ENCODE peak calls at places on chromosomes 13 and 19, in eight cellular contexts. One of them, this sample, is unnamed.

GRCh38 chr19:2803486-2804155 is 16.0 kb upstream of the ZNF554 start:
- ATAC-seq in RWPE2: no peak
- ATAC-seq in natural killer cell: no peak
- ATAC-seq in stimulated activated naive CD8-positive, alpha-beta T cell treated with anti-CD3 and anti-CD28 coated beads, Interleukin-15, Interleukin-2, amounts not matched to agents 100 U/mL and 50 U/mL, for 24 hours: peak; percentile 35
- ATAC-seq in B cell: no peak
- ATAC-seq in psoas muscle: no peak
- ATAC-seq in lower lobe of right lung: no peak
- ATAC-seq in naive thymus-derived CD8-positive, alpha-beta T cell: no peak
- ATAC-seq in this sample: no peak

GRCh38 chr19:917323-918151 is at the start of gene KISS1R:
- ATAC-seq in RWPE2: no peak
- ATAC-seq in natural killer cell: peak; percentile 35
- ATAC-seq in stimulated activated naive CD8-positive, alpha-beta T cell treated with anti-CD3 and anti-CD28 coated beads, Interleukin-15, Interleukin-2, amounts not matched to agents 100 U/mL and 50 U/mL, for 24 hours: peak; percentile 10
- ATAC-seq in B cell: peak; percentile 36
- ATAC-seq in psoas muscle: no peak
- ATAC-seq in lower lobe of right lung: peak; percentile 35
- ATAC-seq in naive thymus-derived CD8-positive, alpha-beta T cell: peak; percentile 9
- ATAC-seq in this sample: peak; percentile 8

GRCh38 chr19:31572671-31573298 is 223.5 kb upstream of the TSHZ3 start:
- ATAC-seq in RWPE2: no peak
- ATAC-seq in natural killer cell: no peak
- ATAC-seq in stimulated activated naive CD8-positive, alpha-beta T cell treated with anti-CD3 and anti-CD28 coated beads, Interleukin-15, Interleukin-2, amounts not matched to agents 100 U/mL and 50 U/mL, for 24 hours: no peak
- ATAC-seq in B cell: no peak
- ATAC-seq in psoas muscle: no peak
- ATAC-seq in lower lobe of right lung: no peak
- ATAC-seq in naive thymus-derived CD8-positive, alpha-beta T cell: no peak
- ATAC-seq in this sample: no peak

GRCh38 chr19:38457690-38458405 is 24.4 kb downstream of the RYR1 start:
- ATAC-seq in RWPE2: no peak
- ATAC-seq in natural killer cell: no peak
- ATAC-seq in stimulated activated naive CD8-positive, alpha-beta T cell treated with anti-CD3 and anti-CD28 coated beads, Interleukin-15, Interleukin-2, amounts not matched to agents 100 U/mL and 50 U/mL, for 24 hours: no peak
- ATAC-seq in B cell: no peak
- ATAC-seq in psoas muscle: no peak
- ATAC-seq in lower lobe of right lung: no peak
- ATAC-seq in naive thymus-derived CD8-positive, alpha-beta T cell: no peak
- ATAC-seq in this sample: no peak

GRCh38 chr13:34322416-34323074 is 504.6 kb downstream of the RFC3 start:
- ATAC-seq in RWPE2: no peak
- ATAC-seq in natural killer cell: no peak
- ATAC-seq in stimulated activated naive CD8-positive, alpha-beta T cell treated with anti-CD3 and anti-CD28 coated beads, Interleukin-15, Interleukin-2, amounts not matched to agents 100 U/mL and 50 U/mL, for 24 hours: no peak
- ATAC-seq in B cell: no peak
- ATAC-seq in psoas muscle: no peak
- ATAC-seq in lower lobe of right lung: no peak
- ATAC-seq in naive thymus-derived CD8-positive, alpha-beta T cell: no peak
- ATAC-seq in this sample: no peak

GRCh38 chr13:43289458-43290255 is 266.3 kb downstream of the DNAJC15 start:
- ATAC-seq in RWPE2: no peak
- ATAC-seq in natural killer cell: no peak
- ATAC-seq in stimulated activated naive CD8-positive, alpha-beta T cell treated with anti-CD3 and anti-CD28 coated beads, Interleukin-15, Interleukin-2, amounts not matched to agents 100 U/mL and 50 U/mL, for 24 hours: no peak
- ATAC-seq in B cell: no peak
- ATAC-seq in psoas muscle: no peak
- ATAC-seq in lower lobe of right lung: no peak
- ATAC-seq in naive thymus-derived CD8-positive, alpha-beta T cell: no peak
- ATAC-seq in this sample: no peak

GRCh38 chr19:49858591-49858985 is 7.6 kb downstream of the PTOV1 start:
- ATAC-seq in RWPE2: no peak
- ATAC-seq in natural killer cell: no peak
- ATAC-seq in stimulated activated naive CD8-positive, alpha-beta T cell treated with anti-CD3 and anti-CD28 coated beads, Interleukin-15, Interleukin-2, amounts not matched to agents 100 U/mL and 50 U/mL, for 24 hours: no peak
- ATAC-seq in B cell: no peak
- ATAC-seq in psoas muscle: peak; percentile 7
- ATAC-seq in lower lobe of right lung: no peak
- ATAC-seq in naive thymus-derived CD8-positive, alpha-beta T cell: no peak
- ATAC-seq in this sample: no peak

GRCh38 chr13:96779691-96780090 is 214.6 kb downstream of the OXGR1 start:
- ATAC-seq in RWPE2: no peak
- ATAC-seq in natural killer cell: no peak
- ATAC-seq in stimulated activated naive CD8-positive, alpha-beta T cell treated with anti-CD3 and anti-CD28 coated beads, Interleukin-15, Interleukin-2, amounts not matched to agents 100 U/mL and 50 U/mL, for 24 hours: no peak
- ATAC-seq in B cell: no peak
- ATAC-seq in psoas muscle: no peak
- ATAC-seq in lower lobe of right lung: no peak
- ATAC-seq in naive thymus-derived CD8-positive, alpha-beta T cell: no peak
- ATAC-seq in this sample: no peak

GRCh38 chr13:33110386-33110712 is 94.1 kb downstream of the KL start:
- ATAC-seq in RWPE2: no peak
- ATAC-seq in natural killer cell: no peak
- ATAC-seq in stimulated activated naive CD8-positive, alpha-beta T cell treated with anti-CD3 and anti-CD28 coated beads, Interleukin-15, Interleukin-2, amounts not matched to agents 100 U/mL and 50 U/mL, for 24 hours: no peak
- ATAC-seq in B cell: peak; percentile 23
- ATAC-seq in psoas muscle: no peak
- ATAC-seq in lower lobe of right lung: no peak
- ATAC-seq in naive thymus-derived CD8-positive, alpha-beta T cell: no peak
- ATAC-seq in this sample: no peak

GRCh38 chr19:27974082-27974513 is 1238.9 kb downstream of the UQCRFS1 start:
- ATAC-seq in RWPE2: no peak
- ATAC-seq in natural killer cell: no peak
- ATAC-seq in stimulated activated naive CD8-positive, alpha-beta T cell treated with anti-CD3 and anti-CD28 coated beads, Interleukin-15, Interleukin-2, amounts not matched to agents 100 U/mL and 50 U/mL, for 24 hours: no peak
- ATAC-seq in B cell: no peak
- ATAC-seq in psoas muscle: no peak
- ATAC-seq in lower lobe of right lung: no peak
- ATAC-seq in naive thymus-derived CD8-positive, alpha-beta T cell: no peak
- ATAC-seq in this sample: no peak

GRCh38 chr19:18159810-18160209 is 6.8 kb downstream of the PIK3R2 start:
- ATAC-seq in RWPE2: no peak
- ATAC-seq in natural killer cell: no peak
- ATAC-seq in stimulated activated naive CD8-positive, alpha-beta T cell treated with anti-CD3 and anti-CD28 coated beads, Interleukin-15, Interleukin-2, amounts not matched to agents 100 U/mL and 50 U/mL, for 24 hours: no peak
- ATAC-seq in B cell: no peak
- ATAC-seq in psoas muscle: no peak
- ATAC-seq in lower lobe of right lung: no peak
- ATAC-seq in naive thymus-derived CD8-positive, alpha-beta T cell: no peak
- ATAC-seq in this sample: no peak

GRCh38 chr13:107874456-107874855 is 340.9 kb downstream of the LIG4 start:
- ATAC-seq in RWPE2: no peak
- ATAC-seq in natural killer cell: no peak
- ATAC-seq in stimulated activated naive CD8-positive, alpha-beta T cell treated with anti-CD3 and anti-CD28 coated beads, Interleukin-15, Interleukin-2, amounts not matched to agents 100 U/mL and 50 U/mL, for 24 hours: no peak
- ATAC-seq in B cell: no peak
- ATAC-seq in psoas muscle: no peak
- ATAC-seq in lower lobe of right lung: no peak
- ATAC-seq in naive thymus-derived CD8-positive, alpha-beta T cell: no peak
- ATAC-seq in this sample: no peak

GRCh38 chr13:114338959-114339358 is 24.7 kb downstream of the CHAMP1 start:
- ATAC-seq in RWPE2: no peak
- ATAC-seq in natural killer cell: no peak
- ATAC-seq in stimulated activated naive CD8-positive, alpha-beta T cell treated with anti-CD3 and anti-CD28 coated beads, Interleukin-15, Interleukin-2, amounts not matched to agents 100 U/mL and 50 U/mL, for 24 hours: no peak
- ATAC-seq in B cell: no peak
- ATAC-seq in psoas muscle: no peak
- ATAC-seq in lower lobe of right lung: no peak
- ATAC-seq in naive thymus-derived CD8-positive, alpha-beta T cell: no peak
- ATAC-seq in this sample: no peak

GRCh38 chr19:6086081-6086858 is 24.0 kb downstream of the RFX2 start:
- ATAC-seq in RWPE2: peak; percentile 72
- ATAC-seq in natural killer cell: no peak
- ATAC-seq in stimulated activated naive CD8-positive, alpha-beta T cell treated with anti-CD3 and anti-CD28 coated beads, Interleukin-15, Interleukin-2, amounts not matched to agents 100 U/mL and 50 U/mL, for 24 hours: no peak
- ATAC-seq in B cell: no peak
- ATAC-seq in psoas muscle: no peak
- ATAC-seq in lower lobe of right lung: no peak
- ATAC-seq in naive thymus-derived CD8-positive, alpha-beta T cell: peak; percentile 29
- ATAC-seq in this sample: no peak

GRCh38 chr13:73657821-73658540 is 476.2 kb downstream of the KLF12 start:
- ATAC-seq in RWPE2: no peak
- ATAC-seq in natural killer cell: no peak
- ATAC-seq in stimulated activated naive CD8-positive, alpha-beta T cell treated with anti-CD3 and anti-CD28 coated beads, Interleukin-15, Interleukin-2, amounts not matched to agents 100 U/mL and 50 U/mL, for 24 hours: no peak
- ATAC-seq in B cell: no peak
- ATAC-seq in psoas muscle: peak; percentile 63
- ATAC-seq in lower lobe of right lung: peak; percentile 62
- ATAC-seq in naive thymus-derived CD8-positive, alpha-beta T cell: no peak
- ATAC-seq in this sample: no peak

GRCh38 chr13:62250501-62251175 is 835.0 kb upstream of the PCDH20 start:
- ATAC-seq in RWPE2: peak; percentile 45
- ATAC-seq in natural killer cell: no peak
- ATAC-seq in stimulated activated naive CD8-positive, alpha-beta T cell treated with anti-CD3 and anti-CD28 coated beads, Interleukin-15, Interleukin-2, amounts not matched to agents 100 U/mL and 50 U/mL, for 24 hours: no peak
- ATAC-seq in B cell: no peak
- ATAC-seq in psoas muscle: no peak
- ATAC-seq in lower lobe of right lung: no peak
- ATAC-seq in naive thymus-derived CD8-positive, alpha-beta T cell: no peak
- ATAC-seq in this sample: no peak

GRCh38 chr13:99758465-99759162 is 213.0 kb downstream of the ZIC5 start:
- ATAC-seq in RWPE2: no peak
- ATAC-seq in natural killer cell: peak; percentile 39
- ATAC-seq in stimulated activated naive CD8-positive, alpha-beta T cell treated with anti-CD3 and anti-CD28 coated beads, Interleukin-15, Interleukin-2, amounts not matched to agents 100 U/mL and 50 U/mL, for 24 hours: no peak
- ATAC-seq in B cell: no peak
- ATAC-seq in psoas muscle: no peak
- ATAC-seq in lower lobe of right lung: no peak
- ATAC-seq in naive thymus-derived CD8-positive, alpha-beta T cell: no peak
- ATAC-seq in this sample: no peak

GRCh38 chr19:42386974-42387707 is 3.0 kb downstream of the CNFN start:
- ATAC-seq in RWPE2: peak; percentile 94
- ATAC-seq in natural killer cell: peak; percentile 84
- ATAC-seq in stimulated activated naive CD8-positive, alpha-beta T cell treated with anti-CD3 and anti-CD28 coated beads, Interleukin-15, Interleukin-2, amounts not matched to agents 100 U/mL and 50 U/mL, for 24 hours: peak; percentile 86
- ATAC-seq in B cell: peak; percentile 93
- ATAC-seq in psoas muscle: peak; percentile 60
- ATAC-seq in lower lobe of right lung: peak; percentile 81
- ATAC-seq in naive thymus-derived CD8-positive, alpha-beta T cell: peak; percentile 95
- ATAC-seq in this sample: peak; percentile 95

GRCh38 chr19:35167251-35168119 is 12.9 kb downstream of the FXYD5 start:
- ATAC-seq in RWPE2: no peak
- ATAC-seq in natural killer cell: no peak
- ATAC-seq in stimulated activated naive CD8-positive, alpha-beta T cell treated with anti-CD3 and anti-CD28 coated beads, Interleukin-15, Interleukin-2, amounts not matched to agents 100 U/mL and 50 U/mL, for 24 hours: no peak
- ATAC-seq in B cell: no peak
- ATAC-seq in psoas muscle: no peak
- ATAC-seq in lower lobe of right lung: no peak
- ATAC-seq in naive thymus-derived CD8-positive, alpha-beta T cell: peak; percentile 70
- ATAC-seq in this sample: no peak

GRCh38 chr13:112741185-112741755 is 51.4 kb downstream of the ATP11A start:
- ATAC-seq in RWPE2: no peak
- ATAC-seq in natural killer cell: no peak
- ATAC-seq in stimulated activated naive CD8-positive, alpha-beta T cell treated with anti-CD3 and anti-CD28 coated beads, Interleukin-15, Interleukin-2, amounts not matched to agents 100 U/mL and 50 U/mL, for 24 hours: no peak
- ATAC-seq in B cell: no peak
- ATAC-seq in psoas muscle: peak; percentile 23
- ATAC-seq in lower lobe of right lung: no peak
- ATAC-seq in naive thymus-derived CD8-positive, alpha-beta T cell: no peak
- ATAC-seq in this sample: no peak

GRCh38 chr13:102395939-102396338 is 5.9 kb downstream of the FGF14 start:
- ATAC-seq in RWPE2: no peak
- ATAC-seq in natural killer cell: no peak
- ATAC-seq in stimulated activated naive CD8-positive, alpha-beta T cell treated with anti-CD3 and anti-CD28 coated beads, Interleukin-15, Interleukin-2, amounts not matched to agents 100 U/mL and 50 U/mL, for 24 hours: no peak
- ATAC-seq in B cell: no peak
- ATAC-seq in psoas muscle: no peak
- ATAC-seq in lower lobe of right lung: no peak
- ATAC-seq in naive thymus-derived CD8-positive, alpha-beta T cell: no peak
- ATAC-seq in this sample: no peak

GRCh38 chr19:1549332-1549945 is 18.7 kb downstream of the MEX3D start:
- ATAC-seq in RWPE2: no peak
- ATAC-seq in natural killer cell: no peak
- ATAC-seq in stimulated activated naive CD8-positive, alpha-beta T cell treated with anti-CD3 and anti-CD28 coated beads, Interleukin-15, Interleukin-2, amounts not matched to agents 100 U/mL and 50 U/mL, for 24 hours: no peak
- ATAC-seq in B cell: no peak
- ATAC-seq in psoas muscle: no peak
- ATAC-seq in lower lobe of right lung: no peak
- ATAC-seq in naive thymus-derived CD8-positive, alpha-beta T cell: no peak
- ATAC-seq in this sample: no peak

GRCh38 chr19:18493440-18494266 is 28.2 kb downstream of the ELL start:
- ATAC-seq in RWPE2: no peak
- ATAC-seq in natural killer cell: no peak
- ATAC-seq in stimulated activated naive CD8-positive, alpha-beta T cell treated with anti-CD3 and anti-CD28 coated beads, Interleukin-15, Interleukin-2, amounts not matched to agents 100 U/mL and 50 U/mL, for 24 hours: no peak
- ATAC-seq in B cell: no peak
- ATAC-seq in psoas muscle: peak; percentile 17
- ATAC-seq in lower lobe of right lung: peak; percentile 48
- ATAC-seq in naive thymus-derived CD8-positive, alpha-beta T cell: no peak
- ATAC-seq in this sample: no peak

GRCh38 chr19:53130506-53130905 is 2.2 kb downstream of the ZNF415 start:
- ATAC-seq in RWPE2: no peak
- ATAC-seq in natural killer cell: no peak
- ATAC-seq in stimulated activated naive CD8-positive, alpha-beta T cell treated with anti-CD3 and anti-CD28 coated beads, Interleukin-15, Interleukin-2, amounts not matched to agents 100 U/mL and 50 U/mL, for 24 hours: no peak
- ATAC-seq in B cell: no peak
- ATAC-seq in psoas muscle: peak; percentile 73
- ATAC-seq in lower lobe of right lung: no peak
- ATAC-seq in naive thymus-derived CD8-positive, alpha-beta T cell: no peak
- ATAC-seq in this sample: no peak

GRCh38 chr13:39406688-39407087 is 196.3 kb downstream of the LHFPL6 start:
- ATAC-seq in RWPE2: no peak
- ATAC-seq in natural killer cell: no peak
- ATAC-seq in stimulated activated naive CD8-positive, alpha-beta T cell treated with anti-CD3 and anti-CD28 coated beads, Interleukin-15, Interleukin-2, amounts not matched to agents 100 U/mL and 50 U/mL, for 24 hours: no peak
- ATAC-seq in B cell: no peak
- ATAC-seq in psoas muscle: no peak
- ATAC-seq in lower lobe of right lung: no peak
- ATAC-seq in naive thymus-derived CD8-positive, alpha-beta T cell: no peak
- ATAC-seq in this sample: peak; percentile 35

GRCh38 chr19:51761696-51762095 is 716 bp downstream of the FPR2 start:
- ATAC-seq in RWPE2: no peak
- ATAC-seq in natural killer cell: no peak
- ATAC-seq in stimulated activated naive CD8-positive, alpha-beta T cell treated with anti-CD3 and anti-CD28 coated beads, Interleukin-15, Interleukin-2, amounts not matched to agents 100 U/mL and 50 U/mL, for 24 hours: no peak
- ATAC-seq in B cell: no peak
- ATAC-seq in psoas muscle: no peak
- ATAC-seq in lower lobe of right lung: peak; percentile 56
- ATAC-seq in naive thymus-derived CD8-positive, alpha-beta T cell: no peak
- ATAC-seq in this sample: no peak

GRCh38 chr13:97436845-97437244 is 2.9 kb downstream of the RAP2A start:
- ATAC-seq in RWPE2: no peak
- ATAC-seq in natural killer cell: no peak
- ATAC-seq in stimulated activated naive CD8-positive, alpha-beta T cell treated with anti-CD3 and anti-CD28 coated beads, Interleukin-15, Interleukin-2, amounts not matched to agents 100 U/mL and 50 U/mL, for 24 hours: no peak
- ATAC-seq in B cell: no peak
- ATAC-seq in psoas muscle: no peak
- ATAC-seq in lower lobe of right lung: no peak
- ATAC-seq in naive thymus-derived CD8-positive, alpha-beta T cell: no peak
- ATAC-seq in this sample: no peak

GRCh38 chr13:30697177-30697953 is 38.0 kb upstream of the ALOX5AP start:
- ATAC-seq in RWPE2: peak; percentile 74
- ATAC-seq in natural killer cell: no peak
- ATAC-seq in stimulated activated naive CD8-positive, alpha-beta T cell treated with anti-CD3 and anti-CD28 coated beads, Interleukin-15, Interleukin-2, amounts not matched to agents 100 U/mL and 50 U/mL, for 24 hours: no peak
- ATAC-seq in B cell: no peak
- ATAC-seq in psoas muscle: no peak
- ATAC-seq in lower lobe of right lung: peak; percentile 38
- ATAC-seq in naive thymus-derived CD8-positive, alpha-beta T cell: no peak
- ATAC-seq in this sample: no peak

GRCh38 chr13:78978381-78978998 is 319.5 kb upstream of the OBI1 start:
- ATAC-seq in RWPE2: peak; percentile 61
- ATAC-seq in natural killer cell: peak; percentile 64
- ATAC-seq in stimulated activated naive CD8-positive, alpha-beta T cell treated with anti-CD3 and anti-CD28 coated beads, Interleukin-15, Interleukin-2, amounts not matched to agents 100 U/mL and 50 U/mL, for 24 hours: peak; percentile 68
- ATAC-seq in B cell: peak; percentile 81
- ATAC-seq in psoas muscle: peak; percentile 61
- ATAC-seq in lower lobe of right lung: peak; percentile 79
- ATAC-seq in naive thymus-derived CD8-positive, alpha-beta T cell: peak; percentile 62
- ATAC-seq in this sample: peak; percentile 70

GRCh38 chr13:97248243-97248642 is 26.1 kb downstream of the MBNL2 start:
- ATAC-seq in RWPE2: no peak
- ATAC-seq in natural killer cell: no peak
- ATAC-seq in stimulated activated naive CD8-positive, alpha-beta T cell treated with anti-CD3 and anti-CD28 coated beads, Interleukin-15, Interleukin-2, amounts not matched to agents 100 U/mL and 50 U/mL, for 24 hours: no peak
- ATAC-seq in B cell: no peak
- ATAC-seq in psoas muscle: peak; percentile 49
- ATAC-seq in lower lobe of right lung: no peak
- ATAC-seq in naive thymus-derived CD8-positive, alpha-beta T cell: no peak
- ATAC-seq in this sample: no peak

GRCh38 chr13:93450226-93450625 is 223.6 kb downstream of the GPC6 start:
- ATAC-seq in RWPE2: peak; percentile 55
- ATAC-seq in natural killer cell: no peak
- ATAC-seq in stimulated activated naive CD8-positive, alpha-beta T cell treated with anti-CD3 and anti-CD28 coated beads, Interleukin-15, Interleukin-2, amounts not matched to agents 100 U/mL and 50 U/mL, for 24 hours: no peak
- ATAC-seq in B cell: no peak
- ATAC-seq in psoas muscle: no peak
- ATAC-seq in lower lobe of right lung: no peak
- ATAC-seq in naive thymus-derived CD8-positive, alpha-beta T cell: no peak
- ATAC-seq in this sample: no peak

GRCh38 chr13:92842145-92842544 is 384.5 kb upstream of the GPC6 start:
- ATAC-seq in RWPE2: peak; percentile 61
- ATAC-seq in natural killer cell: no peak
- ATAC-seq in stimulated activated naive CD8-positive, alpha-beta T cell treated with anti-CD3 and anti-CD28 coated beads, Interleukin-15, Interleukin-2, amounts not matched to agents 100 U/mL and 50 U/mL, for 24 hours: no peak
- ATAC-seq in B cell: no peak
- ATAC-seq in psoas muscle: no peak
- ATAC-seq in lower lobe of right lung: no peak
- ATAC-seq in naive thymus-derived CD8-positive, alpha-beta T cell: no peak
- ATAC-seq in this sample: no peak

GRCh38 chr13:21043898-21044297 is 17.5 kb downstream of the LATS2 start:
- ATAC-seq in RWPE2: no peak
- ATAC-seq in natural killer cell: no peak
- ATAC-seq in stimulated activated naive CD8-positive, alpha-beta T cell treated with anti-CD3 and anti-CD28 coated beads, Interleukin-15, Interleukin-2, amounts not matched to agents 100 U/mL and 50 U/mL, for 24 hours: no peak
- ATAC-seq in B cell: no peak
- ATAC-seq in psoas muscle: peak; percentile 46
- ATAC-seq in lower lobe of right lung: no peak
- ATAC-seq in naive thymus-derived CD8-positive, alpha-beta T cell: no peak
- ATAC-seq in this sample: no peak

GRCh38 chr19:50979758-50980157 is 4.0 kb downstream of the KLK7 start:
- ATAC-seq in RWPE2: no peak
- ATAC-seq in natural killer cell: no peak
- ATAC-seq in stimulated activated naive CD8-positive, alpha-beta T cell treated with anti-CD3 and anti-CD28 coated beads, Interleukin-15, Interleukin-2, amounts not matched to agents 100 U/mL and 50 U/mL, for 24 hours: no peak
- ATAC-seq in B cell: no peak
- ATAC-seq in psoas muscle: no peak
- ATAC-seq in lower lobe of right lung: no peak
- ATAC-seq in naive thymus-derived CD8-positive, alpha-beta T cell: no peak
- ATAC-seq in this sample: no peak